ENCODE peak calls at places on chromosome 20, in nine cellular contexts. W, O, Z, L, F, C, A, E and J are unnamed samples.

GRCh38 chr20:20367681-20368413 is at the start of gene INSM1:
- DNase-seq in W (no peak), O (peak), Z (no peak), L (no peak), F (no peak), C (no peak), A (no peak), E (peak), J (no peak)

GRCh38 chr20:3630429-3630828 is 32.8 kb downstream of the GFRA4 start:
- DNase-seq in W (no peak), O (no peak), Z (no peak), L (no peak), F (no peak), C (no peak), A (no peak), E (no peak), J (no peak)

GRCh38 chr20:21257192-21257591 is 45.9 kb upstream of the XRN2 start:
- DNase-seq in W (no peak), O (no peak), Z (peak), L (no peak), F (no peak), C (no peak), A (no peak), E (no peak), J (no peak)

GRCh38 chr20:24868959-24869358 is 80.1 kb upstream of the CST7 start:
- DNase-seq in W (no peak), O (no peak), Z (no peak), L (no peak), F (no peak), C (no peak), A (no peak), E (no peak), J (no peak)

GRCh38 chr20:8602389-8603116 is 466.3 kb upstream of the PLCB4 start:
- DNase-seq in W (no peak), O (no peak), Z (no peak), L (no peak), F (no peak), C (peak), A (no peak), E (no peak), J (no peak)

GRCh38 chr20:11901127-11901526 is 16.6 kb upstream of the BTBD3 start:
- DNase-seq in W (no peak), O (no peak), Z (peak), L (peak), F (no peak), C (no peak), A (peak), E (no peak), J (no peak)

GRCh38 chr20:63955281-63955845 is 853 bp downstream of the UCKL1 start:
- DNase-seq in W (no peak), O (peak), Z (peak), L (peak), F (no peak), C (peak), A (no peak), E (peak), J (no peak)

GRCh38 chr20:21229163-21229562 is 74.0 kb upstream of the XRN2 start:
- DNase-seq in W (no peak), O (no peak), Z (no peak), L (peak), F (no peak), C (no peak), A (peak), E (no peak), J (no peak)

GRCh38 chr20:51404297-51405060 is 138.0 kb downstream of the NFATC2 start:
- DNase-seq in W (peak), O (no peak), Z (no peak), L (no peak), F (no peak), C (peak), A (no peak), E (no peak), J (peak)

GRCh38 chr20:3135507-3136070 is 24.1 kb downstream of the FASTKD5 start:
- DNase-seq in W (no peak), O (no peak), Z (no peak), L (no peak), F (no peak), C (no peak), A (no peak), E (no peak), J (no peak)

GRCh38 chr20:24694157-24694726 is 224.8 kb downstream of the SYNDIG1 start:
- DNase-seq in W (no peak), O (no peak), Z (no peak), L (no peak), F (peak), C (no peak), A (no peak), E (no peak), J (no peak)

GRCh38 chr20:23162887-23163286 is 76.8 kb upstream of the CD93 start:
- DNase-seq in W (no peak), O (no peak), Z (no peak), L (no peak), F (no peak), C (no peak), A (no peak), E (no peak), J (no peak)

GRCh38 chr20:48725589-48725991 is 102.2 kb downstream of the PREX1 start:
- DNase-seq in W (no peak), O (peak), Z (no peak), L (no peak), F (peak), C (peak), A (peak), E (no peak), J (no peak)

GRCh38 chr20:38658879-38659612 is 57.4 kb downstream of the ARHGAP40 start:
- DNase-seq in W (no peak), O (peak), Z (peak), L (no peak), F (no peak), C (peak), A (peak), E (peak), J (no peak)

GRCh38 chr20:57658447-57659130 is 38.4 kb upstream of the ZBP1 start:
- DNase-seq in W (peak), O (no peak), Z (no peak), L (no peak), F (peak), C (no peak), A (no peak), E (no peak), J (no peak)

GRCh38 chr20:22464312-22465003 is 119.9 kb downstream of the FOXA2 start:
- DNase-seq in W (no peak), O (no peak), Z (no peak), L (no peak), F (no peak), C (no peak), A (no peak), E (no peak), J (no peak)

GRCh38 chr20:50692553-50692933 is 1.2 kb upstream of the RIPOR3 start:
- DNase-seq in W (no peak), O (no peak), Z (no peak), L (no peak), F (no peak), C (no peak), A (no peak), E (no peak), J (no peak)

GRCh38 chr20:44650777-44651493 is 564 bp downstream of the ADA start:
- DNase-seq in W (peak), O (no peak), Z (no peak), L (no peak), F (no peak), C (peak), A (no peak), E (no peak), J (peak)

GRCh38 chr20:9977629-9978028 is 57.2 kb upstream of the ANKEF1 start:
- DNase-seq in W (no peak), O (peak), Z (peak), L (no peak), F (no peak), C (no peak), A (no peak), E (no peak), J (no peak)

GRCh38 chr20:8331740-8332412 is 199.8 kb downstream of the PLCB1 start:
- DNase-seq in W (no peak), O (peak), Z (peak), L (peak), F (peak), C (no peak), A (no peak), E (no peak), J (no peak)

GRCh38 chr20:19231359-19232035 is 19.1 kb downstream of the SLC24A3 start:
- DNase-seq in W (no peak), O (peak), Z (no peak), L (no peak), F (no peak), C (no peak), A (no peak), E (no peak), J (no peak)

GRCh38 chr20:64188682-64189529 is 24.7 kb downstream of the MYT1 start:
- DNase-seq in W (no peak), O (peak), Z (peak), L (peak), F (no peak), C (no peak), A (peak), E (peak), J (no peak)

GRCh38 chr20:7926767-7927166 is 13.5 kb downstream of the HAO1 start:
- DNase-seq in W (no peak), O (peak), Z (peak), L (peak), F (no peak), C (peak), A (peak), E (no peak), J (no peak)

GRCh38 chr20:43666376-43667328 is at the start of gene MYBL2:
- DNase-seq in W (peak), O (peak), Z (peak), L (peak), F (peak), C (peak), A (peak), E (peak), J (peak)

GRCh38 chr20:36493013-36493800 is 48.1 kb upstream of the MYL9 start:
- DNase-seq in W (no peak), O (no peak), Z (no peak), L (no peak), F (no peak), C (no peak), A (no peak), E (no peak), J (no peak)
- TF ChIP-seq CTCF in W (peak), O (peak), Z (peak), L (peak), F (no peak), C (peak), A (no peak), E (peak), J (no peak)

DNA sequence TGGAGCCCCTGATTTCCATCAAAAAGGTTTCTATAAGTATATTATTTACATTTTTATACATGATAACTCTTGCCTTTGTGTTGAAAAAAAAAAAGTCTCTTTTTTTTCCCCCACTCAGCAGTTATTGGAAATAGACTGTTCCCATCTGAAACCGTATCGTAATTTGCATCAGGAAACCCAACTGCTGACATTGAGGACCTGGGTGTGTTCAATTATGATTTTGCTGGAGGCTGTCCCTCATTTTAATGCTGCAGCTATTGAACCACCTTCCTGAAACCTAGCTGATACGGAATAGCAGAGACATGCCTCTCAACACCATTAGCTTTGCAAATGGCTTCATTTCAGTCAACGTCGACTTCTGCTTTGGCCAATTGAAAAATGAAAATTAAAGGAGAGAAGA is 98.9 kb downstream of the ZNF217 start:
- DNase-seq in W (no peak), O (no peak), Z (no peak), L (no peak), F (no peak), C (no peak), A (no peak), E (no peak), J (no peak)
- TF ChIP-seq CTCF in W (no peak), O (no peak), Z (no peak), L (no peak), F (no peak), C (no peak), A (no peak), E (no peak), J (no peak)

DNA sequence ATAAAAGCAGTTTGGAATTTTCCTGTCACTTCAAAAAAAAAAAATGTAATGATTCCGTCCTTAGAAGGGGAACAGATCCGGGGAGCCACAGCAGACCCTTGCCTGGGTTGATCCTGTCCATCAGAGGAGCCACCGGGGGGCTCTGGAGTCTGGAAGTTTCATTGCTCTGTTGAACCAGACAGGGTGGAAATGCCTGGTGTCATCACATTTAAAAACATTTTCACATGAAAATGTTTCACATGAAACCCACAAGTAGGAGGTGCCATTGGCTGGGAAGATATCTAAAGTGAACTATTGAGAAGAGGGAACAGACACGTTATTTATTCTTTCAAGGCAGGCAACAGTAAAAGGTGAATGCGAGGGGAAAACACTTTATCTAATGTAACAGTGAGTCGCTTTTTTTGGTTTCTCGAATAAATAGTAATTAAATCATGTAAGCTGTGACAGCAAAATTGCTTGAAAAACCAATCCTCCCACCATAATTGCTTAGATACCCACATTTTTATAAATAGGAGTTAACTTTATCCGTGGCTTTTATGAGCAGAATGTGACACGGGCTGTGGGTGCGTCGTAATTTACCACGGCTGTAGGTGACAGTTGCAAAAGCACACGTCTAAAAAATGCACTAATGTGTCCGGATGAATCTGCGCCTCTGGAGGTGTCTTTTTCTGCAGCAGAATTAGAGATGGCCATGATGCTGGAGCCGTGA is 323.4 kb downstream of the TAF4 start:
- DNase-seq in W (no peak), O (no peak), Z (no peak), L (no peak), F (no peak), C (no peak), A (no peak), E (no peak), J (no peak)
- TF ChIP-seq CTCF in W (no peak), O (no peak), Z (peak), L (no peak), F (no peak), C (no peak), A (no peak), E (peak), J (no peak)

DNA sequence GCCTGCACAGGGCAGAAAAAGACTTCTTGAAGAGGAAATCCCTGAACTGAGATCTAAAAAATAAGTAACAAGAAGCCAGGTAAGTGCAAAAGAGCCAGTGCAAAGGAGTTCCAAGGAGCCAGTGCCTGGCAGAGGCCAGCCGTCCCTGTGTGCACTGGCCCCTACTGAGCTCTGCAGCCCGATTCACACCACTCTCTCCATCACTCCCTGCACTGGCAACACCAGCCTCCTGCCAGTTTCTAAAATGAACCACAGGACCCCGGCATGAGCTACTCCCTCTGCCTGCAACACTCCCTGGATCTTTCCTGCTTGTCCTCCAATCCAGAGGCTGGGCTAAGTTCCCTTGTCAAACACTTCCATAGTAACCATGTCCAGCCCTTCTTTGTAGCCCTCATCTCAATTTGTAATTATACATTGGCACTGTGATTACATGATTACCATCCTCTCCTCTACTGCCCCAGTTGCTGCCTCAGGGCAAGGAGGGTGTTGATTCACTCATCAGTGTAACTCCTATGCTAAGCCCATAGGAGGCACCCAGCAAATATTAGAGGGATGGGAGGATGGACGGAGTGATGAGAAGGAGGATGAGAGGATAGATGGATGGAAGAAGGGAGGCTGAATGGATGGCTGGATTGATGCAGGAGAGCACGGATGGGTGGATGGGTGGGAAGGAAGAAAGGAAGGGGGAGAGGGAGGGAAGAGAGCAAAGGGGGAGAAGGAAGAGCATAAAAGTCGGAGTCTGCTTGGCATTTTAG is 49.3 kb downstream of the SIRPA start:
- DNase-seq in W (no peak), O (no peak), Z (no peak), L (no peak), F (no peak), C (no peak), A (no peak), E (no peak), J (no peak)
- TF ChIP-seq CTCF in W (no peak), O (peak), Z (no peak), L (no peak), F (no peak), C (no peak), A (no peak), E (no peak), J (no peak)

GRCh38 chr20:4703281-4703676 is 18.4 kb upstream of the PRND start:
- DNase-seq in W (no peak), O (no peak), Z (no peak), L (no peak), F (no peak), C (no peak), A (no peak), E (no peak), J (no peak)
- TF ChIP-seq CTCF in W (no peak), O (no peak), Z (no peak), L (no peak), F (no peak), C (no peak), A (no peak), E (no peak), J (no peak)

GRCh38 chr20:33666293-33667244 is at the start of gene ACTL10:
- DNase-seq in W (peak), O (peak), Z (no peak), L (peak), F (peak), C (peak), A (peak), E (peak), J (peak)
- TF ChIP-seq CTCF in W (no peak), O (no peak), Z (no peak), L (peak), F (peak), C (no peak), A (peak), E (no peak), J (no peak)

DNA sequence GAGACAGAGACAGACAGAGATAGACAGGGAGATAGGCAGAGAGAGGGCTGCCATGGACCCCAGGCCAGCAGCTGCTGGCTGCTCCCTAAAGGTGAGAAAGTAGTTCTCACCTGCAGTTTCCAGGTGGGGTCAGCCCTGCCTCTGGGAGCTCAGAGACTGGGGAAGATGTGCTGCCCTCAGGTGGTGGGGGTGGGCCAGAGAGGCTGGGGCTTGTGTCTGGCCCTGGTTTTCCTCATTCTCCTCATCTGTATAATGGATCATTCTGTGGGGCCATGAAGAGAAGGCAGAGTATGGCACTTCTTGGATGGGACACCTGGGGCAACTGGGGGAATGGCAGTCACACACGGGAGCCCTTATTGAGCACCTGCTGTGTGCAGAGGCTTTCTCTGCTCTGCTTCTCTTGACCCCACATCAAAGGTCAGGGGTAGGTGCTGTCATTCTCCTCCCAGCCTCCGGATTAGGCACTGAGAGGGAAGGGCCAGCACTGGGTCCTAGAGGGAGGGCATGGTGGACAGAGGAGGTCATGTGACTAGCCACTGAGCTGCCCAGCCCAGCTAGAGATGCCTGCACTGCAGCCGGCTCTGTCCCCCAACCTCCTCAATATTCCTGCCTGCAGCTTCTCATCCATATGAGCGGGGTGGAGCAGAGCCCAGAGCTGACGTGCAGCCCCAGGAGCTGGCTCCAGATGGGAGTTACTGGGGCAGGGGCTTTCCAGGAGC is 4.1 kb downstream of the ANGPT4 start:
- DNase-seq in W (no peak), O (no peak), Z (no peak), L (no peak), F (no peak), C (no peak), A (no peak), E (no peak), J (no peak)
- TF ChIP-seq CTCF in W (no peak), O (no peak), Z (peak), L (no peak), F (no peak), C (no peak), A (no peak), E (no peak), J (no peak)

DNA sequence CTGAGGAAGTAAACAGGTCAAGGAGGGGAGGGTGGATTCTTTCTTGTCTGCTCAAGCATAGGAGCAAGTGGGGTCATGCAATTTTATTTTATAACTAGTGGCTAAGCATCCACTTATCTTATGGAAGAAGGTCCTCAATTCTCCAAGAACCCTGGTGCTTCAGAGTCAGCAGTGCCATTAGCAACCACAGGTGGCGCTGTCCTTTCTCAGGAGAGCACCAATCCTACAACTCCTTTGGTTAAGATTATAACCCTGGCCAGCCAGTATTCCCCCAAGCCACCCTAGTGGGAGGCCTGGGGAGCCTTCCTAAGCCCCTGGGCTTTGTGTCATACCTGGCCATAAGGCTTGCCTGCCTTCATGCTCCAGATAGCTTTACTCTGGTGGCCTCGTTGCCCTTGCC is 60.7 kb downstream of the PCSK2 start:
- DNase-seq in W (no peak), O (no peak), Z (no peak), L (no peak), F (no peak), C (no peak), A (no peak), E (no peak), J (no peak)
- TF ChIP-seq CTCF in W (no peak), O (peak), Z (no peak), L (peak), F (no peak), C (peak), A (peak), E (peak), J (no peak)